ENCODE peak calls at places on chromosomes 16 and 17, in four cellular contexts. Y, J, A and K are unnamed samples. For H3K4me1, the result is how much of the 10 kb centered on the place peaks cover.

GRCh38 chr16:89331371-89332109 is 114.0 kb downstream of the ZNF778 start:
- DNase-seq in Y (no peak), J (no peak), A (no peak), K (no peak)

GRCh38 chr17:51103451-51103850 is 17.2 kb downstream of the SPAG9 start:
- DNase-seq in Y (no peak), J (peak), A (no peak), K (no peak)

GRCh38 chr16:14296663-14297062 is 225.5 kb downstream of the MRTFB start:
- DNase-seq in Y (no peak), J (no peak), A (no peak), K (no peak)

GRCh38 chr17:50102164-50102991 is 7.2 kb downstream of the PDK2 start:
- DNase-seq in Y (peak), J (peak), A (no peak), K (no peak)

GRCh38 chr17:72233981-72234380 is 113.2 kb downstream of the SOX9 start:
- DNase-seq in Y (no peak), J (no peak), A (no peak), K (no peak)

GRCh38 chr17:74037320-74037719 is 166.2 kb upstream of the RPL38 start:
- DNase-seq in Y (peak), J (no peak), A (no peak), K (peak)

GRCh38 chr17:55845385-55845784 is 94.5 kb downstream of the PCTP start:
- DNase-seq in Y (peak), J (peak), A (no peak), K (peak)

GRCh38 chr16:20383106-20384029 is 21.2 kb downstream of the PDILT start:
- DNase-seq in Y (peak), J (peak), A (no peak), K (peak)

GRCh38 chr16:2038359-2039285 is 9.0 kb downstream of the NTHL1 start:
- DNase-seq in Y (no peak), J (no peak), A (no peak), K (no peak)

GRCh38 chr16:85072947-85073346 is 39.3 kb downstream of the CIBAR2 start:
- DNase-seq in Y (no peak), J (no peak), A (no peak), K (no peak)

GRCh38 chr17:41785876-41786226 is 660 bp downstream of the JUP start:
- DNase-seq in Y (peak), J (peak), A (no peak), K (peak)

GRCh38 chr17:40373999-40374398 is 9.5 kb upstream of the GJD3 start:
- DNase-seq in Y (peak), J (no peak), A (no peak), K (no peak)

GRCh38 chr17:50101346-50102163 is 6.4 kb downstream of the PDK2 start:
- DNase-seq in Y (peak), J (peak), A (no peak), K (no peak)

GRCh38 chr17:8141046-8141445 is 11.2 kb downstream of the PER1 start:
- DNase-seq in Y (no peak), J (no peak), A (no peak), K (no peak)

GRCh38 chr17:39270923-39271322 is 45.2 kb upstream of the STAC2 start:
- DNase-seq in Y (no peak), J (no peak), A (no peak), K (no peak)

GRCh38 chr17:76742958-76743357 is 5.0 kb downstream of the MFSD11 start:
- DNase-seq in Y (no peak), J (no peak), A (no peak), K (no peak)

GRCh38 chr16:75238132-75238852 is 13.1 kb downstream of the BCAR1 start:
- DNase-seq in Y (peak), J (peak), A (no peak), K (peak)

GRCh38 chr17:50922107-50922506 is 56.0 kb upstream of the TOB1 start:
- DNase-seq in Y (no peak), J (no peak), A (no peak), K (peak)

GRCh38 chr17:60151355-60151754 is 1.6 kb downstream of the CA4 start:
- DNase-seq in Y (no peak), J (no peak), A (no peak), K (no peak)

GRCh38 chr17:81388612-81389367 is 6.5 kb upstream of the BAHCC1 start:
- DNase-seq in Y (no peak), J (no peak), A (no peak), K (no peak)

GRCh38 chr16:50802000-50802399 is 60.1 kb downstream of the CYLD start:
- DNase-seq in Y (no peak), J (no peak), A (no peak), K (no peak)

GRCh38 chr16:88769617-88770458 is 15.2 kb downstream of the PIEZO1 start:
- DNase-seq in Y (peak), J (no peak), A (no peak), K (peak)

GRCh38 chr17:8921147-8921546 is 44.4 kb downstream of the PIK3R5 start:
- DNase-seq in Y (no peak), J (no peak), A (no peak), K (no peak)

GRCh38 chr17:1379208-1379929 is 20.7 kb downstream of the YWHAE start:
- DNase-seq in Y (no peak), J (no peak), A (no peak), K (no peak)

GRCh38 chr16:74297296-74297665 is 667 bp downstream of the PSMD7 start:
- DNase-seq in Y (peak), J (no peak), A (no peak), K (peak)

GRCh38 chr16:85923153-85924021 is 24.4 kb downstream of the IRF8 start:
- DNase-seq in Y (no peak), J (no peak), A (no peak), K (no peak)

GRCh38 chr16:4523686-4524085 is 14.9 kb downstream of the CDIP1 start:
- DNase-seq in Y (no peak), J (no peak), A (no peak), K (no peak)

GRCh38 chr17:4948997-4949320 is 629 bp upstream of the PFN1 start:
- DNase-seq in Y (peak), J (peak), A (no peak), K (peak)

GRCh38 chr16:82761236-82761635 is 134.5 kb downstream of the CDH13 start:
- DNase-seq in Y (peak), J (peak), A (no peak), K (peak)

GRCh38 chr17:73343168-73343634 is 31.4 kb upstream of the CDC42EP4 start:
- DNase-seq in Y (peak), J (no peak), A (no peak), K (no peak)

GRCh38 chr17:40148527-40148926 is 8.2 kb downstream of the CASC3 start:
- DNase-seq in Y (no peak), J (no peak), A (no peak), K (no peak)

GRCh38 chr16:81680444-81681263 is 98.4 kb upstream of the PLCG2 start:
- DNase-seq in Y (no peak), J (no peak), A (no peak), K (no peak)

GRCh38 chr17:19288453-19288852 is 51.3 kb downstream of the EPN2 start:
- DNase-seq in Y (no peak), J (no peak), A (no peak), K (no peak)

GRCh38 chr17:9937164-9937835 is 32.2 kb upstream of the RCVRN start:
- DNase-seq in Y (peak), J (no peak), A (no peak), K (peak)

GRCh38 chr17:72608436-72608835 is 484.1 kb downstream of the SLC39A11 start:
- DNase-seq in Y (no peak), J (no peak), A (no peak), K (no peak)

GRCh38 chr17:49996495-49997255 is 1.7 kb upstream of the DLX3 start:
- DNase-seq in Y (peak), J (peak), A (no peak), K (peak)

DNA sequence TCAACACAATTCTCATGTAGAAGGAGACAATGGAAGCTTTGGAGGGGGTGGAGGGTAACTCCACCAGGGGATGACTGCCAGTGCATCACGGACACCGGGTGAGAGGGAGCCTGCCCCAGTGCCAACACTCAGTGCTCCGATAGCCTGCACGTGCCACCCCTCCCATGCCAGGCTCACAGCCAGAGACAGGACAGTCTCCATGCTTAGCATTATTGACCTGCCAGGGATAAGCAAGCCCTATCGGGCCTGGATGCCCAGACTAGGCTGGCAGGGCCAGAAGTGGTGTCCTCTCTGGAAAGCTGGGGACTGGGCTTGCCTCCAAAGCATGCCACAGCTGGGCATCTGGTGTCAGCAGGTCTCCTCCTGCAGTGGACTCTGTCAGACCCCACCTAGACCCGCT is 1.6 kb upstream of the RHBDF1 start:
- DNase-seq in Y (no peak), J (no peak), A (no peak), K (no peak)
- H3K4me1 ChIP-seq in Y (half or more), J (half or more), A (under half), K (under half)

GRCh38 chr16:52586159-52586558 is 39.2 kb upstream of the TOX3 start:
- DNase-seq in Y (no peak), J (no peak), A (no peak), K (no peak)

GRCh38 chr16:52584921-52585320 is 38.0 kb upstream of the TOX3 start:
- DNase-seq in Y (no peak), J (no peak), A (no peak), K (no peak)

GRCh38 chr16:52581530-52581929 is 34.6 kb upstream of the TOX3 start:
- DNase-seq in Y (no peak), J (no peak), A (no peak), K (no peak)

GRCh38 chr16:52580488-52580887 is 33.5 kb upstream of the TOX3 start:
- DNase-seq in Y (no peak), J (no peak), A (no peak), K (no peak)

GRCh38 chr16:52584354-52584840 is 37.5 kb upstream of the TOX3 start:
- DNase-seq in Y (no peak), J (no peak), A (no peak), K (no peak)
- H3K4me3 ChIP-seq in Y (no peak), J (no peak), A (no peak), K (no peak)

DNA sequence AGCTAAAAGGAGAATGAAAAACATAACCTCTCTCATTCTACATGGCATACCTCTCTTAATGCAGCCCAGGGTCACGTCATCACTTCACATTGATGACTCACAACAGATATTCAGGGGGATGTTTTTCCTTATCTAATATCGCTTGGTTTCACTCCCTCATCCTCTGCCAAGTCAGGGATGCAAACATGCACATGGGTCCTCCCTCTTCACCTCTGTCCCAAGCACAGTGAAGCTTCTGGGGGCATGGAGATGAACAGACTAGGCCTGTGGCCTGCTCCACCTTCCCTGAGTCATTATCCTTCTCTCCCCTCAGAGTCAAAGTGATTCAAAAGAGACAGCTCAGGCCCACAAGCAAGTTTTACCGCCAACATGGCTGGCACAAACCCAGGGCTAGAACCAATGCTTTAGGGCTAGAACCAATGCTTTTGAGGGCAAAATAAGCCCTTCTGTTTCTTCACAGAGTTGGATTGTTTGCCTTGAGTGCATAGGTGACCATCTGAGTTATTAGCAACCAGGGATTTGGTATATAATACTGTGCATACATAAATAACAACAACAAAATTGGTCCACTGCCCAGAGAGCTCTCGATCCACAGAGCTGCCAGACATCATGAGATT is 2.2 kb upstream of the MT2A start:
- DNase-seq in Y (no peak), J (no peak), A (no peak), K (peak)
- TF ChIP-seq POLR2AphosphoS5 in Y (no peak), J (no peak), A (no peak), K (no peak)

GRCh38 chr17:14334919-14335318 is 34.0 kb downstream of the HS3ST3B1 start:
- DNase-seq in Y (no peak), J (no peak), A (no peak), K (no peak)

GRCh38 chr17:14340968-14341412 is 40.1 kb downstream of the HS3ST3B1 start:
- DNase-seq in Y (no peak), J (no peak), A (no peak), K (no peak)

GRCh38 chr17:14336418-14336817 is 35.5 kb downstream of the HS3ST3B1 start:
- DNase-seq in Y (no peak), J (no peak), A (no peak), K (no peak)

GRCh38 chr17:14334261-14334860 is 33.5 kb downstream of the HS3ST3B1 start:
- DNase-seq in Y (no peak), J (no peak), A (no peak), K (no peak)

GRCh38 chr17:14337596-14338079 is 36.8 kb downstream of the HS3ST3B1 start:
- DNase-seq in Y (no peak), J (no peak), A (no peak), K (no peak)
- H3K4me1 ChIP-seq in Y (under half), J (under half), A (under half), K (under half)

GRCh38 chr16:10039220-10040096 is 142.8 kb downstream of the GRIN2A start:
- DNase-seq in Y (no peak), J (no peak), A (no peak), K (no peak)
- H3K4me3 ChIP-seq in Y (no peak), J (peak), A (peak), K (no peak)

DNA sequence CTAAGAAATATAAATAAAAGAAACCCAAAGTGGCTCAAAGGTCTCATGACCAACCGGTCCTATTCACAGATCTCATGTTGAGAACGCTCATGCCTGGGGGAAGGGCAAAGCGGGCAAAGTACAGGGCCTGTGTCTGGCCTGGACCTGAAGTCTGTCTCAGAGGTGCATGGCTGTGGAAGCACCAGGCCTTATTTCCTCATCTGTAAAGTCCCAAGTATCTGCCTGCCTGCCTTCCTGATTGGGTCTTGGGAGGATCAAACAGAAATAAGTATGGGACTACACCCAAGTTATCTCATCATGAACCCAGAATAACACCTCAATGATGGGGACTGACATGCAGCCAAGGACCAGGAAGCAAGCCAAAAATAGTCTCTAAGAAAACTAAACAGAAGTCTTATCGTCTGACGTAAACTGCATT is 14.2 kb downstream of the AXIN2 start:
- DNase-seq in Y (peak), J (peak), A (no peak), K (peak)
- TF ChIP-seq POLR2AphosphoS5 in Y (peak), J (peak), A (no peak), K (peak)

GRCh38 chr16:73021866-73022495 is 25.9 kb downstream of the ZFHX3 start:
- DNase-seq in Y (no peak), J (no peak), A (no peak), K (no peak)
- H3K4me1 ChIP-seq in Y (half or more), J (under half), A (under half), K (under half)

DNA sequence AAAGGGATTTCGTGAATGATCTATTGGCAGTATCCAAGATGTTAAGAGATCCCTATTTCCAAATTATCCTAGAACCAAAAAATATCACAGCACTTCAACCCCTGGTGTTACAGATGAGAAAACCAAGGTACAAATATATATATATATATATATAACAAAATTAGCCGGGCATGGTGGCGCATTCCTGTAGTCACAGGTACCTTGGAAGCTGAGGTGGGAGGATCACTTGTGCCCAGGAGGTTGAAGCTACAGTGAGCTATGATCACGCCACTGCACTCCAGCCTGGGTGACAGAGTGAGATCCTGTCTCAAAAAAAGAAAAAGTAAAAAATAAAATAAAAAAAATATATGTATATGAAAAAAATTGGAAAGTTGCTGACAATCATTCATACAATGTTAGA is 637 bp upstream of the CLN3 start:
- DNase-seq in Y (no peak), J (no peak), A (no peak), K (no peak)
- H3K4me3 ChIP-seq in Y (peak), J (peak), A (peak), K (peak)